ENCODE peak calls at places on chromosomes 16 and 17, in ten cellular contexts. K is CD8-positive, alpha-beta T cell; Z is AG04449; Y is dorsolateral prefrontal cortex; I is fibroblast of the aortic adventitia; U is adrenal gland; Q is fibroblast of lung; C is heart right ventricle; O is choroid plexus epithelial cell; A is astrocyte of the cerebellum. D is an unnamed sample.

GRCh38 chr17:17073627-17074521 is 31.6 kb downstream of the MPRIP start:
- DNase-seq in A (no peak), Q (no peak), U (peak; percentile 42), C (no peak), I (peak; percentile 39), O (peak; percentile 25), Y (peak; percentile 22), Z (no peak), K (no peak), D (peak; percentile 65)

GRCh38 chr16:20735504-20735903 is 6.1 kb downstream of the THUMPD1 start:
- DNase-seq in C (no peak), Z (no peak), U (no peak), O (no peak), A (no peak), Y (no peak), Q (peak; percentile 31), I (peak; percentile 57), K (no peak), D (no peak)

GRCh38 chr17:44989552-44990138 is 21.5 kb upstream of the C1QL1 start:
- DNase-seq in C (no peak), Z (no peak), Q (no peak), Y (no peak), U (no peak), I (no peak), O (no peak), A (no peak), K (no peak), D (no peak)

GRCh38 chr16:30184430-30185140 is 1.2 kb downstream of the CORO1A start:
- DNase-seq in C (peak; percentile 11), Z (no peak), Y (peak; percentile 54), O (peak; percentile 13), I (no peak), K (peak; percentile 58), A (no peak), U (peak; percentile 22), Q (no peak), D (no peak)

GRCh38 chr17:29732613-29733012 is 109.9 kb upstream of the CORO6 start:
- DNase-seq in K (no peak), O (peak; percentile 57), Y (no peak), U (no peak), I (no peak), C (no peak), Q (no peak), A (no peak), Z (no peak), D (peak; percentile 49)

GRCh38 chr16:66427871-66428681 is 981 bp downstream of the BEAN1 start:
- DNase-seq in K (no peak), O (no peak), I (no peak), Y (no peak), Z (no peak), C (no peak), U (peak; percentile 12), A (no peak), Q (no peak), D (no peak)

GRCh38 chr16:81522141-81522701 is 77.6 kb downstream of the CMIP start:
- DNase-seq in Y (peak; percentile 71), I (no peak), Q (no peak), A (no peak), K (peak; percentile 66), C (no peak), Z (no peak), O (no peak), U (no peak), D (no peak)

GRCh38 chr16:88941933-88942909 is 34.8 kb downstream of the CBFA2T3 start:
- DNase-seq in I (no peak), U (no peak), O (peak; percentile 15), Z (no peak), K (peak; percentile 56), A (no peak), Q (peak; percentile 1), Y (no peak), C (peak; percentile 48), D (no peak)

GRCh38 chr17:1473170-1473569 is 17.1 kb upstream of the CRK start:
- DNase-seq in U (no peak), Z (no peak), K (peak; percentile 36), C (no peak), I (no peak), A (no peak), Y (no peak), O (no peak), Q (no peak), D (no peak)

GRCh38 chr17:48055531-48056245 is 7.5 kb downstream of the NFE2L1 start:
- DNase-seq in Q (peak; percentile 95), O (peak; percentile 93), K (no peak), Y (no peak), Z (peak; percentile 79), C (no peak), U (no peak), A (no peak), I (peak; percentile 96), D (peak; percentile 94)

GRCh38 chr17:41492771-41493170 is 3.1 kb upstream of the KRT36 start:
- DNase-seq in A (peak; percentile 19), C (peak; percentile 27), Q (peak; percentile 57), Y (no peak), K (no peak), U (no peak), Z (no peak), I (peak; percentile 59), O (peak; percentile 85), D (peak; percentile 40)

GRCh38 chr17:78237403-78238012 is 6.1 kb downstream of the TMEM235 start:
- DNase-seq in K (no peak), C (no peak), Y (peak; percentile 92), Q (peak; percentile 26), I (no peak), O (no peak), A (no peak), Z (no peak), U (peak; percentile 78), D (no peak)

GRCh38 chr16:50627419-50627818 is 53.7 kb downstream of the SNX20 start:
- DNase-seq in U (no peak), O (peak; percentile 28), Z (no peak), A (no peak), K (peak; percentile 65), Y (no peak), Q (peak; percentile 41), C (peak; percentile 59), I (peak; percentile 70), D (peak; percentile 12)
- TF ChIP-seq CTCF in U (no peak), O (peak; percentile 42), Z (peak; percentile 29), A (peak; percentile 44), K (peak; percentile 37), Y (no peak), Q (peak; percentile 43), C (peak; percentile 33), I (peak; percentile 56), D (peak; percentile 22)

GRCh38 chr17:58414596-58414997 is 2.7 kb downstream of the RNF43 start:
- DNase-seq in U (no peak), A (no peak), Y (no peak), I (no peak), K (no peak), C (no peak), Z (no peak), Q (no peak), O (no peak), D (no peak)
- H3K4me3 ChIP-seq in U (no peak overlapping the region), A (peak overlapping the region; percentile 3), Y (no peak overlapping the region), I (no peak overlapping the region), K (no peak overlapping the region), C (no peak overlapping the region), Z (no peak overlapping the region), Q (no peak overlapping the region), O (no peak overlapping the region), D (no peak overlapping the region)

GRCh38 chr16:57577214-57577613 is 34.8 kb downstream of the ADGRG5 start:
- DNase-seq in U (no peak), Z (no peak), Q (no peak), A (no peak), Y (no peak), C (no peak), O (no peak), K (no peak), I (no peak), D (no peak)

GRCh38 chr16:57578521-57579360 is 36.3 kb downstream of the ADGRG5 start:
- DNase-seq in O (no peak), Q (no peak), A (no peak), I (no peak), Y (no peak), U (no peak), C (no peak), K (no peak), Z (no peak), D (no peak)

GRCh38 chr16:57577691-57578224 is 35.3 kb downstream of the ADGRG5 start:
- DNase-seq in C (no peak), O (no peak), Y (no peak), Q (no peak), Z (no peak), U (no peak), K (peak; percentile 47), A (no peak), I (no peak), D (no peak)

GRCh38 chr16:57576429-57576870 is 34.0 kb downstream of the ADGRG5 start:
- DNase-seq in Q (peak; percentile 63), K (peak; percentile 76), O (peak; percentile 81), C (peak; percentile 66), Z (no peak), U (peak; percentile 55), I (peak; percentile 75), Y (peak; percentile 80), A (peak; percentile 49), D (peak; percentile 64)

GRCh38 chr16:57579361-57579665 is 36.9 kb downstream of the ADGRG5 start:
- DNase-seq in U (no peak), K (no peak), O (no peak), Q (no peak), A (no peak), C (no peak), I (no peak), Z (no peak), Y (no peak), D (no peak)
- TF ChIP-seq CTCF in U (no peak), K (no peak), O (no peak), Q (no peak), A (no peak), C (no peak), I (no peak), Z (no peak), Y (no peak), D (no peak)

GRCh38 chr16:54397190-54397835 is 110.7 kb upstream of the IRX3 start:
- DNase-seq in O (peak; percentile 13), Z (peak; percentile 41), A (peak; percentile 15), C (no peak), I (no peak), Y (no peak), K (no peak), Q (no peak), U (no peak), D (no peak)
- H3K4me3 ChIP-seq in O (no peak overlapping the region), Z (no peak overlapping the region), A (no peak overlapping the region), C (no peak overlapping the region), I (no peak overlapping the region), Y (no peak overlapping the region), K (no peak overlapping the region), Q (no peak overlapping the region), U (no peak overlapping the region), D (no peak overlapping the region)

GRCh38 chr16:17947165-17947564 is 389.4 kb downstream of the NPIPA8 start:
- DNase-seq in I (no peak), K (no peak), Q (no peak), O (no peak), Z (no peak), U (no peak), A (no peak), Y (no peak), C (no peak), D (no peak)
- TF ChIP-seq CTCF in I (no peak), K (no peak), Q (no peak), O (no peak), Z (no peak), U (no peak), A (no peak), Y (no peak), C (no peak), D (no peak)

D was measured in fibroblast of villous mesenchyme.